ENCODE peak calls at places on chromosomes 4 and X, in nine cellular contexts. M, P, E, W, G, U, Q, I and A are unnamed samples.

GRCh38 chr4:146192060-146192459 is 16.5 kb downstream of the LSM6 start:
- DNase-seq in Q (no peak), G (no peak), P (no peak), I (peak), W (no peak), M (no peak), U (no peak), E (no peak), A (no peak)

GRCh38 chr4:177107288-177107901 is 202.3 kb upstream of the NEIL3 start:
- DNase-seq in W (no peak), U (no peak), E (peak), Q (no peak), G (no peak), I (peak), P (no peak), M (no peak), A (peak)

GRCh38 chr4:118941149-118941548 is 52.5 kb downstream of the SYNPO2 start:
- DNase-seq in P (no peak), W (no peak), U (no peak), E (peak), I (peak), G (no peak), M (no peak), Q (no peak), A (peak)

GRCh38 chrX:38365939-38366338 is 13.5 kb downstream of the OTC start:
- DNase-seq in P (no peak), U (no peak), E (no peak), G (no peak), M (no peak), W (no peak), I (no peak), Q (no peak), A (no peak)

GRCh38 chrX:74349387-74349786 is 45.4 kb downstream of the ZCCHC13 start:
- DNase-seq in G (no peak), U (no peak), W (no peak), P (no peak), Q (no peak), E (peak), M (no peak), I (peak), A (peak)

GRCh38 chr4:1370321-1371124 is 23.5 kb downstream of the UVSSA start:
- DNase-seq in E (no peak), I (no peak), U (no peak), W (no peak), M (no peak), G (no peak), P (no peak), Q (no peak), A (no peak)

GRCh38 chr4:108155373-108155772 is 13.4 kb downstream of the LEF1 start:
- DNase-seq in I (peak), W (no peak), E (no peak), P (peak), M (peak), G (no peak), Q (no peak), U (no peak), A (no peak)

GRCh38 chr4:5780831-5781480 is 70.0 kb downstream of the EVC start:
- DNase-seq in Q (no peak), M (no peak), U (no peak), G (no peak), W (no peak), P (no peak), E (peak), I (no peak), A (no peak)

GRCh38 chr4:156999175-156999517 is 27.5 kb upstream of the PDGFC start:
- DNase-seq in Q (no peak), E (peak), P (peak), G (no peak), U (no peak), I (peak), W (no peak), M (no peak), A (peak)

GRCh38 chr4:1113311-1114009 is at the start of gene RNF212:
- DNase-seq in P (peak), Q (no peak), M (no peak), E (peak), W (peak), U (peak), G (peak), I (peak), A (no peak)

GRCh38 chr4:175290401-175290800 is 372.2 kb downstream of the ADAM29 start:
- DNase-seq in E (peak), P (no peak), M (no peak), Q (no peak), W (no peak), G (no peak), U (no peak), I (peak), A (peak)

GRCh38 chr4:25100156-25100555 is 60.1 kb downstream of the SEPSECS start:
- DNase-seq in U (no peak), G (no peak), M (no peak), E (no peak), W (no peak), Q (no peak), I (no peak), P (no peak), A (peak)

GRCh38 chr4:118729287-118730286 is 44.4 kb downstream of the METTL14 start:
- DNase-seq in Q (no peak), I (no peak), W (no peak), G (no peak), U (no peak), E (peak), P (no peak), M (no peak), A (peak)

GRCh38 chrX:47723689-47724088 is 64.7 kb upstream of the UXT start:
- DNase-seq in W (no peak), E (no peak), Q (no peak), P (peak), M (no peak), I (no peak), U (no peak), G (no peak), A (no peak)

GRCh38 chr4:143420227-143420626 is 83.6 kb downstream of the GAB1 start:
- DNase-seq in W (peak), G (no peak), U (no peak), I (peak), P (no peak), Q (no peak), E (no peak), M (no peak), A (no peak)

GRCh38 chrX:46571423-46572294 is 1.9 kb upstream of the CHST7 start:
- DNase-seq in G (no peak), W (no peak), I (no peak), U (no peak), M (no peak), Q (no peak), E (no peak), P (no peak), A (no peak)